ENCODE peak calls at places on chromosomes 7 and 10, in four cellular contexts. B is IMR-90, Y is endodermal cell, U is PC-3. F is an unnamed sample.

GRCh38 chr7:3461923-3462322 is 160.9 kb downstream of the SDK1 start:
- DNase-seq in B (no peak), Y (no peak), U (no peak), F (no peak)

GRCh38 chr7:128830231-128831177 is at the start of gene FLNC:
- DNase-seq in B (peak), Y (peak), U (peak), F (peak)

GRCh38 chr10:68135362-68135761 is 26.1 kb downstream of the MYPN start:
- DNase-seq in B (peak), Y (no peak), U (peak), F (peak)

GRCh38 chr10:71133710-71134686 is 78.4 kb upstream of the UNC5B start:
- DNase-seq in B (no peak), Y (no peak), U (no peak), F (no peak)

GRCh38 chr10:125624800-125625199 is 58.2 kb downstream of the TEX36 start:
- DNase-seq in B (no peak), Y (no peak), U (no peak), F (no peak)

GRCh38 chr10:43204394-43204942 is 62.4 kb downstream of the RASGEF1A start:
- DNase-seq in B (no peak), Y (no peak), U (no peak), F (no peak)

GRCh38 chr10:11921800-11922387 is 98.7 kb downstream of the PROSER2 start:
- DNase-seq in B (no peak), Y (no peak), U (no peak), F (no peak)

GRCh38 chr7:7989133-7989984 is 20.8 kb downstream of the GLCCI1 start:
- DNase-seq in B (no peak), Y (no peak), U (no peak), F (no peak)

GRCh38 chr7:95476904-95477594 is 8.7 kb upstream of the ASB4 start:
- DNase-seq in B (peak), Y (peak), U (peak), F (peak)

GRCh38 chr7:135200824-135201331 is 10.4 kb downstream of the WDR91 start:
- DNase-seq in B (no peak), Y (no peak), U (no peak), F (no peak)

GRCh38 chr7:104136981-104137380 is 70.8 kb downstream of the ORC5 start:
- DNase-seq in B (no peak), Y (no peak), U (no peak), F (no peak)

GRCh38 chr7:121873795-121874194 is 834 bp downstream of the PTPRZ1 start:
- DNase-seq in B (no peak), Y (no peak), U (no peak), F (peak)

GRCh38 chr10:125160856-125161569 is 650 bp upstream of the CTBP2 start:
- DNase-seq in B (peak), Y (peak), U (peak), F (peak)

GRCh38 chr7:109950256-109950655 is 1140.7 kb upstream of the LRRN3 start:
- DNase-seq in B (no peak), Y (no peak), U (no peak), F (no peak)

GRCh38 chr7:98974906-98975816 is 96.8 kb downstream of the TRRAP start:
- DNase-seq in B (no peak), Y (no peak), U (no peak), F (no peak)

GRCh38 chr7:22594020-22594419 is 94.0 kb upstream of the STEAP1B start:
- DNase-seq in B (no peak), Y (no peak), U (peak), F (no peak)

GRCh38 chr10:79182763-79183467 is 114.1 kb downstream of the ZMIZ1 start:
- DNase-seq in B (no peak), Y (no peak), U (peak), F (peak)
- H3K9ac ChIP-seq in B (no peak), Y (no peak), U (no peak), F (peak)

GRCh38 chr7:44094365-44094764 is 9.8 kb upstream of the AEBP1 start:
- DNase-seq in B (no peak), Y (no peak), U (no peak), F (no peak)
- H3K9ac ChIP-seq in B (no peak), Y (no peak), U (no peak), F (no peak)

DNA sequence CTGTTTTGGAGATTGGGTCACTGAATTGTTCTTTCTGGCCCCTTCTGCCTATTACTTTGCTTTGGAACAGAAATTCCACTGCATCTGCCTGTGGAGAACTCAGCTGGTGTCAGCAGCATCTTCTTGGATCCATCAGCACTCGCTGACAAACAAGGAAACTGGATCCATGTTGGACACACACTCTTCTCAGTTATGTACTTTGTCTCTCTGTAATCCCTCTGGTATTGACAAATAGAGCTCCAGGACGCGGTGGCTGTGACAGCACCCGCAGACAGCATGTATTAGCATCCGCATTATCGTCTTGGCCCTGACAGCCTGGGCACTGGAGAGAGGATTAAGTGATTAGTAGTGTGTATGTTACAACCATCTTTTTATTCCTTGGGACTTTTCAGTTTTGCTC is 73.0 kb upstream of the BMPER start:
- DNase-seq in B (no peak), Y (no peak), U (no peak), F (peak)
- H3K9ac ChIP-seq in B (no peak), Y (no peak), U (no peak), F (no peak)

GRCh38 chr10:117504601-117505000 is 37.9 kb upstream of the EMX2 start:
- DNase-seq in B (no peak), Y (peak), U (no peak), F (peak)
- H3K9ac ChIP-seq in B (no peak), Y (no peak), U (no peak), F (no peak)

GRCh38 chr10:110068780-110069179 is 61.0 kb downstream of the ADD3 start:
- DNase-seq in B (no peak), Y (no peak), U (no peak), F (no peak)

GRCh38 chr10:110074298-110074697 is 66.5 kb downstream of the ADD3 start:
- DNase-seq in B (no peak), Y (no peak), U (no peak), F (peak)

GRCh38 chr10:110067960-110068770 is 60.4 kb downstream of the ADD3 start:
- DNase-seq in B (no peak), Y (peak), U (no peak), F (peak)

GRCh38 chr10:110065269-110065668 is 57.5 kb downstream of the ADD3 start:
- DNase-seq in B (no peak), Y (no peak), U (no peak), F (no peak)

DNA sequence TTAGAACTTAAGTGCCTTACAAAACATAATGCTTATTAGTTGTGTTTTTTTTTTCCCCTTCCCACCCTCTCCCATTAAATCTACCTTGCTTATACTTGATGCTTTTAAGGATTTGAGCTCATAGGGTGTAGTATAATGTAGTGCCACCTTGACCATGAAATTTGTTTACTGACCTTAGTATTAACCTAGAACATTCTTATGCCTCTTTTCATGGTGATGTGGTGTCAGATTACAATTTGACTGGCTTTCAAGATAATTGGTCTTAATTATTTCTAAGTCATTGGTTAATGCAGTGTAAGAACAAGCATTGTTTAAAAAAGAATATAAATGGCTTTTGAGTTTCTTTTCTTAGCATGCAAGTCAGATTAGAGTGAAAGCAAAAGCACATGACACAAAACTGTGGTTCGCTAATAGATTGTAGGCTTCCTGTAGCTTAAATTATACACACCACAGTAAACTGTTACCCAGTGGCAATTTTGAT is 61.8 kb downstream of the ADD3 start:
- DNase-seq in B (no peak), Y (no peak), U (no peak), F (no peak)
- H3K9ac ChIP-seq in B (no peak), Y (no peak), U (no peak), F (no peak)

GRCh38 chr10:57162231-57162630 is 801.2 kb upstream of the ZWINT start:
- DNase-seq in B (no peak), Y (no peak), U (peak), F (no peak)
- H3K9ac ChIP-seq in B (no peak), Y (no peak), U (peak), F (no peak)

GRCh38 chr10:16986406-16987128 is 143.0 kb downstream of the CUBN start:
- DNase-seq in B (peak), Y (peak), U (peak), F (peak)

GRCh38 chr10:16984242-16984641 is 145.4 kb downstream of the CUBN start:
- DNase-seq in B (no peak), Y (no peak), U (no peak), F (no peak)

GRCh38 chr10:16987129-16987670 is 142.4 kb downstream of the CUBN start:
- DNase-seq in B (peak), Y (peak), U (peak), F (peak)

GRCh38 chr10:16987976-16988610 is 141.5 kb downstream of the CUBN start:
- DNase-seq in B (no peak), Y (peak), U (no peak), F (peak)

DNA sequence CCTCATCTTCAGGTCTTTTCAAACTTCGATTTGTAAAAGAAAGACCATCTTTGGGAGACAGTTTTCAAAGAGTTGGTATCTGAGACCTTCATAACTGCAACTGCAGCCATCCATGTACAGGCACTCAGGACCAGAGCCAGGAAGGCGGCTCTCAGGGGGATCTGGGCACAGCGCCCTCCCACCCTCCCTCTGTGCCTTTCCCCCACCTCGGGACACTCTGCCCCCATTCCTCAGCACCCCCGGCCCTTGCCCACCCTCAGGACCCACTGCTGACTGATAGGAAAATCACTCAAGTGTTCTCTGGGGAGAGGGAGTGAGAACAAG is 143.6 kb downstream of the CUBN start:
- DNase-seq in B (no peak), Y (no peak), U (no peak), F (no peak)
- H3K9ac ChIP-seq in B (peak), Y (no peak), U (no peak), F (peak)

DNA sequence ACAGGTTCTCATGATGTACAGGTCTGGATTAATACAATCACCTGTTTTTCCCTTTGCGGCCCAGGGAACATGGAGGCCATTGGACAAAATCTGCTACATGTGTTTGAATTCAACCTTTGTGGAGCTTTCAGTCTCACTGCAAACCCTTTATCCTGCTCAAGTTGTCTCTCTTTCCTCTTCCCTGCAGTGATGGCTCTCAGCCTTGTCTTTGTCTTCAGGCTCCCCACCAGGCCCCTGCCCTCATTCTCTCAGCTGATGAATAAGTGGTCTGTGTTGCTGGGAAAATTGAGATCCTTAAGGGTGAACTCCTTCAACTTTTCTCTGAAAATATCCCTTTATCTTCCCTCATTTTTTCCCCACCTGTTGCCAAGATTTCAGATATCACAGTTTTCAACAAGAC is 791.2 kb downstream of the GRID1 start:
- DNase-seq in B (no peak), Y (peak), U (no peak), F (no peak)
- H3K9ac ChIP-seq in B (no peak), Y (no peak), U (no peak), F (no peak)

F was measured in GM23248.